ENCODE peak calls at places on chromosomes 16 and 17, in four cellular contexts. N is HCT116, V is K562, G is HepG2. W is an unnamed sample.

GRCh38 chr16:71474864-71475263 is 12.8 kb upstream of the ZNF23 start:
- DNase-seq in N (peak), G (no peak), V (no peak), W (no peak)

GRCh38 chr16:27108051-27108770 is 41.5 kb downstream of the C16orf82 start:
- DNase-seq in G (no peak), N (no peak), V (no peak), W (no peak)

GRCh38 chr16:84281077-84281476 is 13.6 kb upstream of the WFDC1 start:
- DNase-seq in G (no peak), N (peak), V (peak), W (peak)

GRCh38 chr16:9258423-9259051 is 167.1 kb downstream of the HAPSTR1 start:
- DNase-seq in N (peak), G (peak), V (peak), W (peak)

GRCh38 chr16:85057212-85057889 is 29.8 kb downstream of the KIAA0513 start:
- DNase-seq in G (peak), N (peak), V (peak), W (no peak)

GRCh38 chr17:43830510-43831145 is 2.3 kb downstream of the MPP3 start:
- DNase-seq in V (no peak), G (no peak), N (no peak), W (no peak)

GRCh38 chr16:49754495-49755290 is 101.2 kb downstream of the ZNF423 start:
- DNase-seq in N (no peak), V (no peak), G (no peak), W (peak)

GRCh38 chr17:58666858-58667267 is 25.0 kb downstream of the TEX14 start:
- DNase-seq in G (no peak), N (peak), V (peak), W (no peak)

GRCh38 chr17:43365356-43365755 is 33.4 kb upstream of the ARL4D start:
- DNase-seq in G (no peak), V (no peak), N (no peak), W (no peak)

GRCh38 chr17:73784015-73784603 is 139.9 kb upstream of the SDK2 start:
- DNase-seq in V (no peak), N (no peak), G (no peak), W (no peak)

GRCh38 chr17:31067699-31068184 is 27.0 kb upstream of the NF1 start:
- DNase-seq in N (peak), G (peak), V (no peak), W (no peak)

GRCh38 chr17:8225813-8226535 is 15.6 kb upstream of the AURKB start:
- DNase-seq in G (no peak), N (peak), V (peak), W (peak)

GRCh38 chr17:48198950-48199541 is 91.5 kb downstream of the SNX11 start:
- DNase-seq in N (no peak), G (no peak), V (no peak), W (no peak)

GRCh38 chr17:15301845-15302244 is 36.7 kb upstream of the PMP22 start:
- DNase-seq in N (no peak), V (no peak), G (no peak), W (no peak)

GRCh38 chr17:15303851-15304250 is 37.5 kb downstream of the TEKT3 start:
- DNase-seq in N (no peak), G (no peak), V (no peak), W (no peak)

GRCh38 chr17:15307686-15308085 is 33.7 kb downstream of the TEKT3 start:
- DNase-seq in G (no peak), N (no peak), V (no peak), W (no peak)

GRCh38 chr17:15306406-15306970 is 34.9 kb downstream of the TEKT3 start:
- DNase-seq in N (no peak), V (no peak), G (no peak), W (no peak)

GRCh38 chr17:15303293-15303692 is 38.1 kb downstream of the TEKT3 start:
- DNase-seq in V (no peak), G (no peak), N (no peak), W (no peak)
- TF ChIP-seq FOSL1 in V (no peak), G (no peak), N (no peak), W (no peak)

GRCh38 chr17:82775033-82775823 is 23.4 kb downstream of the TBCD start:
- DNase-seq in V (peak), G (peak), N (peak), W (peak)
- TF ChIP-seq FOSL1 in V (no peak), G (no peak), N (no peak), W (no peak)

DNA sequence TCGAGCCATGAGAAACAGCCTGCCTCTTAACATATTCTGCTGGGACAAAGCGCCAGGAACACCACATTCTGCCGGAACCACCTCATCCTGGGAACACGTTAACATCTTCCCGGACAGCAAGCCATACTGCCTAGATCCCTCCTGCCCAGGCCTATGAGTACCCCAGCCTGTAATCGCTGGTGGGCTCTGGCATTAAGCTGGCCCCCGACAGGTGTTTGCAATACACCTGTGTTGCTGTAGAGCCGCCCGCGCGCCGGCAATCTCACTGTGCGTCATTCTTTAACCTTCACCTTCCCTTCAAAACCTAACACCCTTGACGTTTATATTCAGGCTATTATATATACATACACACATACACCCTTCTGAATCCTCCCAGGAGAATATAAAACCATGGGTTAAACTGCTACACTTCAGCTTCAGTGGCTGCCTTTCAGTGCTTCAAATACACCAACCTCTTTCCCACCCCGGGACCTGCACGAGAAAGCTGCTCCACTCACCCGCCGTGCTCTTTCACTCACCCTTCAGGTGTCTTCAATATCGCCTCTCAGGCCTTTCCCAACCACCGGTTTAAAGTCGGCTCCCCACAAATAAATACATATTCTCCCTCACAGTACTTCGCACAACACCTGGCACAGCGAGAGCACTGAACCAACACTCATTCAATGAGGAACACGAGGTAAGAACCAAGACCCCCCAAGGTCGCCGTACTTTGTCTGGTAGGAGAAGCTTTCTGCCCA is 1.0 kb upstream of the ENDOV start:
- DNase-seq in V (no peak), N (no peak), G (no peak), W (no peak)
- TF ChIP-seq FOSL1 in V (no peak), N (no peak), G (no peak), W (no peak)

GRCh38 chr17:149231-149630 is 11.9 kb downstream of the SCGB1C2 start:
- DNase-seq in V (no peak), G (no peak), N (no peak), W (peak)
- TF ChIP-seq FOSL1 in V (no peak), G (no peak), N (no peak), W (no peak)

W was measured in H1.